ENCODE peak calls at places on chromosomes 11 and 22, in ten cellular contexts. S, M, N, U, Q, D, L, Y, W and K are unnamed samples.

GRCh38 chr11:72203163-72203562 is 11.2 kb downstream of the FOLR1 start:
- DNase-seq in S (no peak), M (no peak), N (no peak), U (no peak), Q (no peak), D (no peak), L (no peak), Y (no peak), W (no peak), K (no peak)

GRCh38 chr11:832529-833113 is at the start of gene CD151:
- DNase-seq in S (peak), M (peak), N (peak), U (no peak), Q (peak), D (no peak), L (no peak), Y (peak), W (peak), K (no peak)

GRCh38 chr11:57584341-57584740 is 13.1 kb upstream of the SERPING1 start:
- DNase-seq in S (no peak), M (no peak), N (no peak), U (no peak), Q (no peak), D (no peak), L (no peak), Y (no peak), W (no peak), K (no peak)

GRCh38 chr11:123302751-123303195 is 107.7 kb upstream of the CLMP start:
- DNase-seq in S (no peak), M (peak), N (peak), U (peak), Q (no peak), D (no peak), L (no peak), Y (no peak), W (peak), K (no peak)

GRCh38 chr22:23533328-23533762 is 46.7 kb downstream of the IGLL1 start:
- DNase-seq in S (no peak), M (peak), N (peak), U (peak), Q (no peak), D (peak), L (peak), Y (no peak), W (peak), K (peak)

GRCh38 chr11:18749681-18750319 is 23.8 kb upstream of the IGSF22 start:
- DNase-seq in S (no peak), M (peak), N (peak), U (peak), Q (no peak), D (peak), L (no peak), Y (no peak), W (peak), K (no peak)

GRCh38 chr11:10748241-10748640 is 2.8 kb upstream of the CTR9 start:
- DNase-seq in S (no peak), M (no peak), N (no peak), U (no peak), Q (no peak), D (no peak), L (no peak), Y (no peak), W (no peak), K (no peak)

GRCh38 chr11:45333506-45333971 is 47.4 kb upstream of the SYT13 start:
- DNase-seq in S (peak), M (peak), N (peak), U (peak), Q (peak), D (peak), L (peak), Y (no peak), W (peak), K (no peak)

GRCh38 chr22:19943665-19944026 is 2.0 kb upstream of the TXNRD2 start:
- DNase-seq in S (no peak), M (peak), N (peak), U (peak), Q (no peak), D (peak), L (peak), Y (no peak), W (peak), K (peak)

GRCh38 chr11:70811915-70812314 is 413.6 kb downstream of the CTTN start:
- DNase-seq in S (no peak), M (no peak), N (no peak), U (no peak), Q (no peak), D (no peak), L (no peak), Y (no peak), W (no peak), K (no peak)

GRCh38 chr11:124152770-124153407 is 30.3 kb upstream of the OR10D3 start:
- DNase-seq in S (no peak), M (no peak), N (no peak), U (no peak), Q (no peak), D (no peak), L (no peak), Y (no peak), W (no peak), K (no peak)

GRCh38 chr11:22702022-22702421 is 35.6 kb downstream of the GAS2 start:
- DNase-seq in S (no peak), M (no peak), N (no peak), U (no peak), Q (no peak), D (no peak), L (no peak), Y (no peak), W (no peak), K (no peak)

GRCh38 chr11:22703040-22703439 is 36.6 kb downstream of the GAS2 start:
- DNase-seq in S (no peak), M (peak), N (peak), U (peak), Q (no peak), D (peak), L (no peak), Y (no peak), W (peak), K (no peak)

GRCh38 chr11:22699388-22699787 is 33.0 kb downstream of the GAS2 start:
- DNase-seq in S (no peak), M (no peak), N (no peak), U (no peak), Q (no peak), D (no peak), L (no peak), Y (no peak), W (no peak), K (no peak)

GRCh38 chr11:22707119-22707899 is 40.9 kb downstream of the GAS2 start:
- DNase-seq in S (no peak), M (no peak), N (peak), U (no peak), Q (no peak), D (no peak), L (no peak), Y (no peak), W (no peak), K (no peak)

DNA sequence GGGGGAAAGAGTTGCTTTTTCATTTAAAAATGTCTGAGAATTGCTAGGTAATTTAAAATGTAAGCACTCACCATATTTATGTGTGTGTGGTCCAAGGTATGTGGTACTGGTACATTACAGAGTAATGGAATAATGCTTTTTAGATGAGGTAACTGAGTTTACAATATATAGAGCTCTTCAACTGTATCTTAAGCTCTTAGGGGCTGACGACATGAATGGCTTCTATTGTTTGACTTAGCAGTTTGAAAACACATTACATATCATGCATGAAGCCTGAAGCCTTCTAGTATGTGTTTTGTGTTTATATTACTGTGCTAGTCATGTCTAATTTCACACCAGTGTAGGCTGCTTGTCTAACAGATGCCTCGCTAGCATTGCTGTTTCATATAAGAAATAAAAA is 37.1 kb downstream of the GAS2 start:
- DNase-seq in S (no peak), M (no peak), N (peak), U (no peak), Q (no peak), D (no peak), L (no peak), Y (no peak), W (no peak), K (no peak)
- H3K27ac ChIP-seq in S (no peak), M (no peak), N (no peak), U (no peak), Q (peak), D (no peak), L (no peak), Y (no peak), W (no peak), K (no peak)

DNA sequence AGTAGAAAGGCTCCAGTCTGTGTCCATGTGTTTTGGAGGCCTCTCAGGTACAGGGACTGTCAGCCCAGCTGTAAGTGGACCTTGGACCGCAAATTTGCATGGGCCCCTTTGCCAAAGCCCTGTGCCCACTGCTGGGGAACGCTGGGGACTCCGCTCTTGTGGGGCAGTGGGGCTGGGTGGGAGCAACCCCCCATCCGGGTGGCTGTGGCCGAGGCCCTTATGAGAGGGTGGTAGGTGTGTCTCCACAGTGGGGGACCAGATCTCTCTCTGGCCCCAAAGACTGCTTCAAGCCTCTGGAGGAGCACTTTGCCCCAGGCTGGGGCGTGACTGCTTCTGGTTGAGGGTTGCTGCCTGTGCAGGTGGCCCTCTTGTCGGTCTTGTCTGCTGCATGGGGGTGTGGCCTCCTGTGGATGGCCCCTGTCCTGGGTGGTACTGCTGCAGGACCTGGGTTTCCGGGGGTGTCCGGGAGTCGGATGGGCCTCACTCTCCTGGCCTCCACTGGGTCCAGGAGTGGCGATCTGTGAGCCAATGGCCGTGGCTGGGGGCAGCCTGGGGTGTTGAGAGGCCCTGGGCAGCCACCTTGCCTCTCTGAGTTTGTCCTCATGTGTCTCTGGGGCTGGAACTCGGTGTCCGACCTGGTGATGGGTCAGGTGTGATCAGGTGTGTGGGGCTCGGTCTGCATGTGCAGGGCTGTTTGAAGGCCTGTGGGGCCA is 15.9 kb downstream of the KCNQ1 start:
- DNase-seq in S (peak), M (no peak), N (no peak), U (no peak), Q (no peak), D (no peak), L (peak), Y (no peak), W (no peak), K (no peak)
- H3K27ac ChIP-seq in S (peak), M (no peak), N (no peak), U (no peak), Q (peak), D (no peak), L (no peak), Y (no peak), W (no peak), K (no peak)

GRCh38 chr11:93370260-93370659 is 39.7 kb downstream of the DEUP1 start:
- DNase-seq in S (no peak), M (peak), N (no peak), U (no peak), Q (no peak), D (no peak), L (no peak), Y (no peak), W (no peak), K (no peak)

GRCh38 chr11:93368022-93368421 is 37.5 kb downstream of the DEUP1 start:
- DNase-seq in S (no peak), M (no peak), N (no peak), U (no peak), Q (no peak), D (no peak), L (no peak), Y (no peak), W (no peak), K (no peak)
- H3K27ac ChIP-seq in S (no peak), M (no peak), N (no peak), U (no peak), Q (no peak), D (no peak), L (no peak), Y (no peak), W (no peak), K (no peak)

GRCh38 chr11:35516361-35516760 is 9.1 kb downstream of the PAMR1 start:
- DNase-seq in S (no peak), M (no peak), N (no peak), U (no peak), Q (no peak), D (no peak), L (no peak), Y (no peak), W (no peak), K (no peak)
- H3K27ac ChIP-seq in S (no peak), M (no peak), N (no peak), U (no peak), Q (no peak), D (no peak), L (no peak), Y (no peak), W (no peak), K (no peak)

GRCh38 chr11:68258363-68258765 is 13.4 kb downstream of the C11orf24 start:
- DNase-seq in S (no peak), M (no peak), N (no peak), U (no peak), Q (no peak), D (no peak), L (no peak), Y (no peak), W (no peak), K (no peak)
- H3K27ac ChIP-seq in S (no peak), M (no peak), N (no peak), U (no peak), Q (no peak), D (no peak), L (no peak), Y (no peak), W (no peak), K (no peak)

GRCh38 chr11:114416441-114416928 is 16.0 kb downstream of the RBM7 start:
- DNase-seq in S (no peak), M (peak), N (peak), U (peak), Q (no peak), D (no peak), L (no peak), Y (no peak), W (no peak), K (no peak)

GRCh38 chr11:114413958-114414357 is 13.5 kb downstream of the RBM7 start:
- DNase-seq in S (no peak), M (no peak), N (no peak), U (no peak), Q (no peak), D (no peak), L (no peak), Y (no peak), W (peak), K (no peak)

DNA sequence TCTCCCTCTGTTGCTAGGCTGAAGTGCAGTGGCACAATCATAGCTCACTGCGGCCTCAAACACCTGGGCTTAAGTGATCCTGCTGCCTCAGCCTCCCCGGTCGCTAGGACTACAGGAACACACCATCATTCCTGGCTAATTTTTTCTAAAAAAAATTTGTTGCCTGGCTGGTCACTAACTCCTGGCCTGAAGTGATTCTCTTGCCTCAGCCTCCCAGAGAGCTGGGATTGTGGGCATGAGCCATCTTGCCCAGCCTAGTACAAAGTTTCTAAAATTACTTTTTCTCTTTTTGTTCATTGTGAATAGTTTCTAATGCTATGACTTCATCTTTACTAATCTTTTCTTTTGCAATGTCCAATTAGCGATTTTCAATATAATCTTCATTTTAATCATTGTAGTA is 12.5 kb downstream of the RBM7 start:
- DNase-seq in S (no peak), M (no peak), N (no peak), U (no peak), Q (no peak), D (no peak), L (no peak), Y (no peak), W (peak), K (no peak)
- H3K27ac ChIP-seq in S (no peak), M (no peak), N (no peak), U (no peak), Q (no peak), D (no peak), L (no peak), Y (no peak), W (no peak), K (no peak)